ENCODE peak calls at places on chromosomes 16 and 17, in four cellular contexts. One of them, this sample, is unnamed.

GRCh38 chr16:3235856-3236669 is 1.1 kb upstream of the ZNF200 start:
- DNase-seq in mesothelial cell of epicardium: no peak
- DNase-seq in neural progenitor cell: peak; percentile 43
- DNase-seq in Calu3: no peak
- DNase-seq in this sample: no peak

GRCh38 chr16:27826081-27826892 is 237.2 kb downstream of the GSG1L start:
- DNase-seq in neural progenitor cell: no peak
- DNase-seq in Calu3: no peak
- DNase-seq in mesothelial cell of epicardium: no peak
- DNase-seq in this sample: no peak

GRCh38 chr16:15887283-15887682 is 1.1 kb downstream of the CEP20 start:
- DNase-seq in mesothelial cell of epicardium: no peak
- DNase-seq in neural progenitor cell: no peak
- DNase-seq in Calu3: no peak
- DNase-seq in this sample: no peak

GRCh38 chr17:45997624-45998023 is 1.4 kb upstream of the STH start:
- DNase-seq in mesothelial cell of epicardium: no peak
- DNase-seq in Calu3: no peak
- DNase-seq in neural progenitor cell: no peak
- DNase-seq in this sample: no peak

GRCh38 chr17:4852504-4853075 is 19.4 kb downstream of the MINK1 start:
- DNase-seq in mesothelial cell of epicardium: no peak
- DNase-seq in Calu3: peak; percentile 25
- DNase-seq in neural progenitor cell: no peak
- DNase-seq in this sample: no peak

GRCh38 chr17:1939979-1940809 is 84.9 kb downstream of the RTN4RL1 start:
- DNase-seq in neural progenitor cell: no peak
- DNase-seq in Calu3: no peak
- DNase-seq in mesothelial cell of epicardium: no peak
- DNase-seq in this sample: no peak

GRCh38 chr17:42683407-42684031 is 1.2 kb downstream of the CNTNAP1 start:
- DNase-seq in Calu3: no peak
- DNase-seq in neural progenitor cell: peak; percentile 58
- DNase-seq in mesothelial cell of epicardium: no peak
- DNase-seq in this sample: no peak

GRCh38 chr17:40298726-40299125 is 10.3 kb upstream of the RARA start:
- DNase-seq in Calu3: no peak
- DNase-seq in neural progenitor cell: no peak
- DNase-seq in mesothelial cell of epicardium: no peak
- DNase-seq in this sample: no peak

GRCh38 chr16:27193300-27193990 is 9.9 kb upstream of the KDM8 start:
- DNase-seq in Calu3: no peak
- DNase-seq in mesothelial cell of epicardium: no peak
- DNase-seq in neural progenitor cell: no peak
- DNase-seq in this sample: no peak

GRCh38 chr16:22739077-22739476 is 74.9 kb upstream of the HS3ST2 start:
- DNase-seq in neural progenitor cell: no peak
- DNase-seq in Calu3: no peak
- DNase-seq in mesothelial cell of epicardium: no peak
- DNase-seq in this sample: no peak

GRCh38 chr16:261031-261691 is 14.6 kb downstream of the RGS11 start:
- DNase-seq in Calu3: no peak
- DNase-seq in neural progenitor cell: no peak
- DNase-seq in mesothelial cell of epicardium: no peak
- DNase-seq in this sample: no peak

GRCh38 chr17:67067571-67068517 is 23.5 kb downstream of the CACNG1 start:
- DNase-seq in neural progenitor cell: no peak
- DNase-seq in mesothelial cell of epicardium: no peak
- DNase-seq in Calu3: no peak
- DNase-seq in this sample: no peak

GRCh38 chr16:11168386-11169065 is 87.5 kb downstream of the SOCS1 start:
- DNase-seq in mesothelial cell of epicardium: no peak
- DNase-seq in Calu3: no peak
- DNase-seq in neural progenitor cell: no peak
- DNase-seq in this sample: no peak

GRCh38 chr16:88878967-88879787 is 12.7 kb upstream of the PABPN1L start:
- DNase-seq in neural progenitor cell: no peak
- DNase-seq in mesothelial cell of epicardium: no peak
- DNase-seq in Calu3: no peak
- DNase-seq in this sample: no peak

GRCh38 chr17:82273327-82274133 is at the start of gene CSNK1D:
- DNase-seq in neural progenitor cell: peak; percentile 96
- DNase-seq in mesothelial cell of epicardium: peak; percentile 89
- DNase-seq in Calu3: peak; percentile 92
- DNase-seq in this sample: peak; percentile 90

GRCh38 chr16:10009691-10010090 is 172.5 kb downstream of the GRIN2A start:
- DNase-seq in Calu3: no peak
- DNase-seq in mesothelial cell of epicardium: no peak
- DNase-seq in neural progenitor cell: no peak
- DNase-seq in this sample: no peak

GRCh38 chr17:67095803-67096202 is 51.4 kb downstream of the CACNG1 start:
- DNase-seq in neural progenitor cell: no peak
- DNase-seq in Calu3: no peak
- DNase-seq in mesothelial cell of epicardium: no peak
- DNase-seq in this sample: no peak

GRCh38 chr17:5832886-5833285 is 237.3 kb upstream of the WSCD1 start:
- DNase-seq in mesothelial cell of epicardium: no peak
- DNase-seq in neural progenitor cell: peak; percentile 16
- DNase-seq in Calu3: no peak
- DNase-seq in this sample: no peak

GRCh38 chr17:67076290-67076689 is 31.9 kb downstream of the CACNG1 start:
- DNase-seq in mesothelial cell of epicardium: no peak
- DNase-seq in neural progenitor cell: no peak
- DNase-seq in Calu3: peak; percentile 10
- DNase-seq in this sample: no peak

GRCh38 chr17:10034719-10035475 is 129.8 kb upstream of the RCVRN start:
- DNase-seq in neural progenitor cell: no peak
- DNase-seq in Calu3: no peak
- DNase-seq in mesothelial cell of epicardium: no peak
- DNase-seq in this sample: no peak

GRCh38 chr17:75893305-75894048 is 3.3 kb downstream of the TRIM65 start:
- DNase-seq in mesothelial cell of epicardium: no peak
- DNase-seq in Calu3: no peak
- DNase-seq in neural progenitor cell: no peak
- DNase-seq in this sample: no peak

GRCh38 chr16:29719063-29719462 is 26.7 kb downstream of the C16orf54 start:
- DNase-seq in mesothelial cell of epicardium: no peak
- DNase-seq in neural progenitor cell: no peak
- DNase-seq in Calu3: no peak
- DNase-seq in this sample: no peak

GRCh38 chr17:30263552-30264333 is 28.0 kb downstream of the BLMH start:
- DNase-seq in mesothelial cell of epicardium: no peak
- DNase-seq in neural progenitor cell: no peak
- DNase-seq in Calu3: no peak
- DNase-seq in this sample: no peak

GRCh38 chr17:68299817-68300216 is 8.5 kb downstream of the ARSG start:
- DNase-seq in neural progenitor cell: no peak
- DNase-seq in Calu3: no peak
- DNase-seq in mesothelial cell of epicardium: no peak
- DNase-seq in this sample: no peak

GRCh38 chr17:76150712-76151622 is 9.9 kb upstream of the FOXJ1 start:
- DNase-seq in Calu3: no peak
- DNase-seq in mesothelial cell of epicardium: no peak
- DNase-seq in neural progenitor cell: no peak
- DNase-seq in this sample: no peak

GRCh38 chr16:56301391-56301850 is 110.1 kb downstream of the GNAO1 start:
- DNase-seq in mesothelial cell of epicardium: no peak
- DNase-seq in Calu3: no peak
- DNase-seq in neural progenitor cell: no peak
- DNase-seq in this sample: no peak

GRCh38 chr17:17812211-17813054 is 24.4 kb downstream of the SREBF1 start:
- DNase-seq in mesothelial cell of epicardium: no peak
- DNase-seq in neural progenitor cell: peak; percentile 83
- DNase-seq in Calu3: peak; percentile 62
- DNase-seq in this sample: peak; percentile 92

GRCh38 chr17:4543557-4544026 is 11.6 kb downstream of the MYBBP1A start:
- DNase-seq in neural progenitor cell: no peak
- DNase-seq in mesothelial cell of epicardium: no peak
- DNase-seq in Calu3: no peak
- DNase-seq in this sample: no peak

GRCh38 chr16:630815-631405 is at the start of gene WFIKKN1:
- DNase-seq in neural progenitor cell: peak; percentile 98
- DNase-seq in Calu3: peak; percentile 80
- DNase-seq in mesothelial cell of epicardium: no peak
- DNase-seq in this sample: peak; percentile 77

GRCh38 chr17:36534117-36534880 is at the start of gene MYO19:
- DNase-seq in mesothelial cell of epicardium: peak; percentile 35
- DNase-seq in Calu3: peak; percentile 93
- DNase-seq in neural progenitor cell: peak; percentile 92
- DNase-seq in this sample: peak; percentile 44

GRCh38 chr17:72632026-72632684 is 460.3 kb downstream of the SLC39A11 start:
- DNase-seq in neural progenitor cell: no peak
- DNase-seq in Calu3: peak; percentile 57
- DNase-seq in mesothelial cell of epicardium: no peak
- DNase-seq in this sample: no peak

GRCh38 chr17:2321399-2321798 is 14.9 kb downstream of the TSR1 start:
- DNase-seq in neural progenitor cell: no peak
- DNase-seq in Calu3: no peak
- DNase-seq in mesothelial cell of epicardium: no peak
- DNase-seq in this sample: no peak

GRCh38 chr17:59649886-59650285 is 30.2 kb downstream of the CLTC start:
- DNase-seq in Calu3: no peak
- DNase-seq in neural progenitor cell: no peak
- DNase-seq in mesothelial cell of epicardium: no peak
- DNase-seq in this sample: no peak

GRCh38 chr17:7825206-7825980 is 8.6 kb upstream of the KDM6B start:
- DNase-seq in Calu3: no peak
- DNase-seq in neural progenitor cell: peak; percentile 21
- DNase-seq in mesothelial cell of epicardium: no peak
- DNase-seq in this sample: no peak
- TF ChIP-seq CTCF in Calu3: no peak
- TF ChIP-seq CTCF in neural progenitor cell: peak; percentile 30
- TF ChIP-seq CTCF in mesothelial cell of epicardium: no peak
- TF ChIP-seq CTCF in this sample: peak; percentile 22

GRCh38 chr17:28854457-28855382 is at the start of gene ERAL1:
- DNase-seq in Calu3: peak; percentile 83
- DNase-seq in neural progenitor cell: peak; percentile 94
- DNase-seq in mesothelial cell of epicardium: peak; percentile 64
- DNase-seq in this sample: peak; percentile 72
- TF ChIP-seq CTCF in Calu3: no peak
- TF ChIP-seq CTCF in neural progenitor cell: no peak
- TF ChIP-seq CTCF in mesothelial cell of epicardium: no peak
- TF ChIP-seq CTCF in this sample: no peak

GRCh38 chr16:85546585-85547447 is 66.3 kb upstream of the GSE1 start:
- DNase-seq in mesothelial cell of epicardium: no peak
- DNase-seq in neural progenitor cell: no peak
- DNase-seq in Calu3: no peak
- DNase-seq in this sample: no peak
- TF ChIP-seq CTCF in mesothelial cell of epicardium: no peak
- TF ChIP-seq CTCF in neural progenitor cell: peak; percentile 9
- TF ChIP-seq CTCF in Calu3: no peak
- TF ChIP-seq CTCF in this sample: peak; percentile 26

DNA sequence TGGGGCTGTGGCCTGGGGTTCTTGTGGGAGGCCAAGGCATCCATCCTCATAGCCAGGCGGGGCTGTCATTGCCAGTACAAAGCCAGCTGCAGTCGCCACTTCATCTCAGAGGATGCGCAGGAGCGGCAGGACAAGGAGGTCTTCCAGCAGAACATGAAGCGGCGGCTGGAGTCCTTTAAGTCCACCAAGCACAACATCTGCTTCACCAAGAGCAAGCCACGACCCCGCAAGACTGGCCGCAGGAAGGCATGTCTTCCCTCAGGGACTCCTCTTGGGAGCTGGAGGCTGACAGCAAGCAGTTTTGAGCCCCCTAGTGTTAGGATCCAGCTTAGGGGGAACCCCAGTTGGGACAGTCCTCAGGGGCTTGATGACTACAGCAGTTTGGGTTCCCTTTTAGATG is 15.1 kb upstream of the PLEKHG4 start:
- DNase-seq in mesothelial cell of epicardium: no peak
- DNase-seq in Calu3: no peak
- DNase-seq in neural progenitor cell: peak; percentile 38
- DNase-seq in this sample: no peak
- TF ChIP-seq CTCF in mesothelial cell of epicardium: no peak
- TF ChIP-seq CTCF in Calu3: no peak
- TF ChIP-seq CTCF in neural progenitor cell: peak; percentile 35
- TF ChIP-seq CTCF in this sample: no peak

DNA sequence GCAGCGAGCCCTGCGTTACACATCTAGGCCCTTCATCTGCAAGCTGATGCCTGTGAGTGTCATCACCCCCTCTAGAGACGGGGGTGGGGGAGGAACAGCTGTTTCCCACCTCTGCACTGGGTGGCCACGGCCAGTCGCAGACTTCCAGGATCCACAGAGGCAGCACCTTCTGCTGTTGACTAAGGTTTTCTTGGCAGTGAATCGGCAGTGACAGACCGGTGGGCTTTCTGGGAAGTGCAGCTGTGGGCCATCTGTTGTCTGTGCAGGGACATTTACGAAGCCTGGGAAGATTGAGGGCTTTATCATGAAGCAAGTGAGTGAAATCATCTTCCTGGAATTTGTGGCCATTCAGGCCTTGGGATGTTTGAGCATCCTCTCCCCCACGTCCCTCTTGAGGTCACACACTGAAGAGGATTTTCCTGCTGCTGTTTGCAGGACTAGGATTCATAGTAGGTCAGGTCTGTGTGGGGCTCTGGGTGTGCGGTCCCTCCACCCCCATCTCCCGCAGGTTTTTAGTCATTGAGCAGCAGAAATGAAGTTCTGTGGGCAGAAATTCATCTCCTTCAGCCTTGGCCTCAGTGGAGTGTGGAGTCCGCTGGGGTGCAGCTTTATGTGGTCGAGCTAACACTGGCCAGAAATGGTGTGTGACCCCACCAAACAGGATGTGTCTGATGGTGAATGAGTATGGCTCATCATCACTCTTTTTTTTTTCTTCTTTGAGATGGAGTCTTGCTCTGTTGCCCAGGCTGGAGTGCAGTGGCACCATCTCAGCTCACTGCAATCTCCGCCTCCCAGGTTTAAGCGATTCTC is 12.0 kb downstream of the PGS1 start:
- DNase-seq in Calu3: no peak
- DNase-seq in neural progenitor cell: no peak
- DNase-seq in mesothelial cell of epicardium: no peak
- DNase-seq in this sample: no peak
- TF ChIP-seq CTCF in Calu3: no peak
- TF ChIP-seq CTCF in neural progenitor cell: peak; percentile 15
- TF ChIP-seq CTCF in mesothelial cell of epicardium: no peak
- TF ChIP-seq CTCF in this sample: no peak

GRCh38 chr16:19521471-19522368 is at the start of gene GDE1:
- DNase-seq in mesothelial cell of epicardium: peak; percentile 90
- DNase-seq in Calu3: peak; percentile 97
- DNase-seq in neural progenitor cell: peak; percentile 98
- DNase-seq in this sample: peak; percentile 91
- TF ChIP-seq CTCF in mesothelial cell of epicardium: no peak
- TF ChIP-seq CTCF in Calu3: no peak
- TF ChIP-seq CTCF in neural progenitor cell: peak; percentile 50
- TF ChIP-seq CTCF in this sample: peak; percentile 28

GRCh38 chr16:79662122-79662521 is 61.6 kb upstream of the MAF start:
- DNase-seq in neural progenitor cell: no peak
- DNase-seq in Calu3: no peak
- DNase-seq in mesothelial cell of epicardium: no peak
- DNase-seq in this sample: no peak

GRCh38 chr16:79662673-79663313 is 62.3 kb upstream of the MAF start:
- DNase-seq in Calu3: no peak
- DNase-seq in mesothelial cell of epicardium: no peak
- DNase-seq in neural progenitor cell: no peak
- DNase-seq in this sample: no peak

GRCh38 chr16:79661578-79661977 is 61.0 kb upstream of the MAF start:
- DNase-seq in Calu3: no peak
- DNase-seq in neural progenitor cell: no peak
- DNase-seq in mesothelial cell of epicardium: no peak
- DNase-seq in this sample: no peak

GRCh38 chr16:79665970-79666369 is 65.4 kb upstream of the MAF start:
- DNase-seq in mesothelial cell of epicardium: no peak
- DNase-seq in neural progenitor cell: no peak
- DNase-seq in Calu3: no peak
- DNase-seq in this sample: no peak

GRCh38 chr16:79664407-79664806 is 63.9 kb upstream of the MAF start:
- DNase-seq in mesothelial cell of epicardium: no peak
- DNase-seq in neural progenitor cell: no peak
- DNase-seq in Calu3: peak; percentile 21
- DNase-seq in this sample: no peak
- TF ChIP-seq CTCF in mesothelial cell of epicardium: no peak
- TF ChIP-seq CTCF in neural progenitor cell: no peak
- TF ChIP-seq CTCF in Calu3: no peak
- TF ChIP-seq CTCF in this sample: no peak

This sample was measured in neural crest cell.